ENCODE peak calls at places on chromosomes 12 and 14, in six cellular contexts. O, E, V, R, I and K are unnamed samples.
A peak's percentile ranks its signal among the peaks of the same experiment; 100 is the strongest.

GRCh38 chr14:34750670-34751069 is 36.3 kb upstream of the CFL2 start:
- DNase-seq in V (no peak), R (peak; percentile 52), E (no peak), O (peak; percentile 78), I (no peak), K (no peak)

GRCh38 chr12:58981961-58982360 is 61.7 kb upstream of the LRIG3 start:
- DNase-seq in O (no peak), I (no peak), V (no peak), R (no peak), E (no peak), K (no peak)

GRCh38 chr12:132899033-132899432 is 11.6 kb upstream of the CHFR start:
- DNase-seq in R (no peak), V (peak; percentile 28), I (no peak), O (no peak), E (no peak), K (no peak)

GRCh38 chr12:6927999-6928702 is 392 bp downstream of the ATN1 start:
- DNase-seq in R (no peak), V (no peak), E (peak; percentile 80), O (peak; percentile 52), I (no peak), K (no peak)

GRCh38 chr14:31993521-31993941 is 83.6 kb upstream of the ARHGAP5 start:
- DNase-seq in O (no peak), E (no peak), I (no peak), V (peak; percentile 7), R (no peak), K (no peak)

GRCh38 chr12:67509987-67510386 is 138.6 kb upstream of the DYRK2 start:
- DNase-seq in R (peak; percentile 66), I (no peak), V (no peak), O (no peak), E (no peak), K (no peak)

GRCh38 chr12:132078190-132078589 is 65.9 kb downstream of the DDX51 start:
- DNase-seq in R (peak; percentile 91), E (no peak), I (no peak), O (peak; percentile 40), V (peak; percentile 73), K (no peak)

GRCh38 chr14:57987596-57988300 is 121.9 kb upstream of the SLC35F4 start:
- DNase-seq in I (peak; percentile 80), O (no peak), R (no peak), E (no peak), V (peak; percentile 60), K (no peak)

GRCh38 chr14:84825481-84825880 is 704.5 kb upstream of the FLRT2 start:
- DNase-seq in V (peak; percentile 69), R (no peak), E (no peak), I (no peak), O (peak; percentile 37), K (no peak)

GRCh38 chr12:62676521-62677307 is 210.1 kb downstream of the MON2 start:
- DNase-seq in I (no peak), O (no peak), V (no peak), E (no peak), R (no peak), K (no peak)

GRCh38 chr12:3718100-3718499 is 34.8 kb downstream of the CRACR2A start:
- DNase-seq in V (no peak), O (no peak), I (peak; percentile 86), R (no peak), E (no peak), K (peak; percentile 76)

GRCh38 chr14:68790656-68791077 is 2.2 kb downstream of the ZFP36L1 start:
- DNase-seq in E (peak; percentile 68), R (peak; percentile 37), I (peak; percentile 91), V (peak; percentile 49), O (no peak), K (no peak)

GRCh38 chr12:118537481-118537917 is 161.1 kb downstream of the SUDS3 start:
- DNase-seq in I (no peak), E (peak; percentile 80), V (no peak), O (no peak), R (no peak), K (no peak)

GRCh38 chr14:76719664-76720063 is 41.6 kb upstream of the VASH1 start:
- DNase-seq in R (no peak), E (no peak), I (no peak), V (no peak), O (no peak), K (no peak)

GRCh38 chr14:79630561-79630960 is 580.7 kb downstream of the DIO2 start:
- DNase-seq in O (no peak), R (no peak), I (no peak), V (no peak), E (no peak), K (no peak)

GRCh38 chr12:122150127-122150681 is 23.8 kb downstream of the IL31 start:
- DNase-seq in E (no peak), I (no peak), R (no peak), O (no peak), V (no peak), K (no peak)

GRCh38 chr12:80472912-80473500 is 29.0 kb downstream of the PTPRQ start:
- DNase-seq in O (peak; percentile 84), V (peak; percentile 67), I (no peak), E (no peak), R (peak; percentile 84), K (peak; percentile 7)

GRCh38 chr12:2084553-2085296 is 31.9 kb downstream of the CACNA1C start:
- DNase-seq in R (peak; percentile 72), I (no peak), O (peak; percentile 91), E (peak; percentile 88), V (peak; percentile 38), K (no peak)

GRCh38 chr12:41701943-41702601 is 442.6 kb downstream of the GXYLT1 start:
- DNase-seq in E (no peak), O (no peak), R (no peak), V (no peak), I (no peak), K (no peak)

GRCh38 chr14:63210812-63211211 is 6.6 kb downstream of the RHOJ start:
- DNase-seq in R (no peak), O (no peak), E (no peak), I (no peak), V (no peak), K (no peak)

GRCh38 chr12:94191023-94191422 is 42.6 kb downstream of the PLXNC1 start:
- DNase-seq in I (no peak), E (no peak), V (no peak), O (no peak), R (no peak), K (no peak)

GRCh38 chr14:76768201-76768656 is 7.0 kb downstream of the VASH1 start:
- DNase-seq in I (no peak), R (peak; percentile 54), O (no peak), E (peak; percentile 81), V (no peak), K (peak; percentile 84)

GRCh38 chr12:95802482-95803264 is 12.1 kb upstream of the NTN4 start:
- DNase-seq in I (no peak), O (peak; percentile 76), E (no peak), R (peak; percentile 67), V (peak; percentile 99), K (no peak)

GRCh38 chr14:20690848-20691640 is 2.5 kb downstream of the ANG start:
- DNase-seq in R (peak; percentile 83), V (peak; percentile 86), I (no peak), E (no peak), O (peak; percentile 87), K (peak; percentile 49)

GRCh38 chr14:64845878-64846277 is 33.8 kb downstream of the SPTB start:
- DNase-seq in R (no peak), V (no peak), E (no peak), O (peak; percentile 27), I (no peak), K (no peak)

GRCh38 chr12:53253298-53253697 is 14.8 kb upstream of the ESPL1 start:
- DNase-seq in I (no peak), O (no peak), V (no peak), R (no peak), E (no peak), K (no peak)
- H3K4me3 ChIP-seq in I (no peak overlapping the region), O (peak overlapping the region; percentile 86), V (peak overlapping the region; percentile 99), R (peak overlapping the region; percentile 91), E (peak overlapping the region; percentile 81), K (peak overlapping the region; percentile 94)

DNA sequence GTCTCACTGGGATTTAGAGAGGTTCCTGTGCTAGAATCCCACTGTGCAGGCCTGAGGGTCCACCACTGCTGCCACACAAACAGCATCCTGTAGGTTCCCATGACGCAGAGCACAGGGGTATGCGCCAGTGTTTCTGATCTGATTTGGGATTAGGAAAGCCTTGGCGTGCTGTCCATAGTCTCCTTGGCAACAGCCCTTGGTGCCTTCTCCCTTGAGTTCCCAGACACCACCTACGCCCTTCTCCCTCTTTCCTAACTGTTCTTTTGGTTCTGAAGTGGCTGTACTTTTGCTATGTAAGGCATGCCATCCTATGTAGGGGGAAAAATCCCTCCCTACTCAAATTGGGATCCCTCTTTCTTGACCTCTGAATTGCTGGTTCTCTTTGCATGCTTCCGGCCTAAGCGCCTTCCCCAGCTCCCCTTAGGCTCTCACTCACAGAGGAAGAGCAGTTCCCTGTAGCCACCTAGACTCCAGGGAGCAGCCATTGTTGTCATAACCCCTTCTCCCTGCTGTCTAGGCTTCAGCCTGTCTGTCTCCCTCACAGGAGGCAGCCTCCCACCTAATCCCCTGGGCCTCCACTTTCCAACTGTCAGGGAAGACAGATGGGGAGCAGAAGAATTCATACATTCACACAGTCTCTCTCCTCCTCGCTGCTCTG is 14.8 kb upstream of the RIC8B start:
- DNase-seq in I (no peak), V (no peak), E (no peak), O (no peak), R (no peak), K (no peak)
- H3K4me3 ChIP-seq in I (no peak overlapping the region), V (no peak overlapping the region), E (peak overlapping the region; percentile 33), O (peak overlapping the region; percentile 49), R (no peak overlapping the region), K (no peak overlapping the region)

GRCh38 chr12:31750747-31751039 is 21.9 kb upstream of the AMN1 start:
- DNase-seq in E (no peak), I (no peak), R (no peak), V (no peak), O (no peak), K (no peak)

GRCh38 chr12:31752450-31752849 is 23.6 kb upstream of the AMN1 start:
- DNase-seq in O (no peak), I (no peak), V (no peak), E (no peak), R (no peak), K (no peak)

GRCh38 chr12:31745242-31745641 is 16.4 kb upstream of the AMN1 start:
- DNase-seq in I (no peak), R (no peak), V (no peak), E (no peak), O (no peak), K (no peak)

GRCh38 chr12:31749024-31749704 is 20.3 kb upstream of the AMN1 start:
- DNase-seq in O (peak; percentile 87), R (peak; percentile 91), E (no peak), I (no peak), V (peak; percentile 96), K (peak; percentile 100)
- H3K4me3 ChIP-seq in O (no peak overlapping the region), R (no peak overlapping the region), E (no peak overlapping the region), I (no peak overlapping the region), V (no peak overlapping the region), K (no peak overlapping the region)

DNA sequence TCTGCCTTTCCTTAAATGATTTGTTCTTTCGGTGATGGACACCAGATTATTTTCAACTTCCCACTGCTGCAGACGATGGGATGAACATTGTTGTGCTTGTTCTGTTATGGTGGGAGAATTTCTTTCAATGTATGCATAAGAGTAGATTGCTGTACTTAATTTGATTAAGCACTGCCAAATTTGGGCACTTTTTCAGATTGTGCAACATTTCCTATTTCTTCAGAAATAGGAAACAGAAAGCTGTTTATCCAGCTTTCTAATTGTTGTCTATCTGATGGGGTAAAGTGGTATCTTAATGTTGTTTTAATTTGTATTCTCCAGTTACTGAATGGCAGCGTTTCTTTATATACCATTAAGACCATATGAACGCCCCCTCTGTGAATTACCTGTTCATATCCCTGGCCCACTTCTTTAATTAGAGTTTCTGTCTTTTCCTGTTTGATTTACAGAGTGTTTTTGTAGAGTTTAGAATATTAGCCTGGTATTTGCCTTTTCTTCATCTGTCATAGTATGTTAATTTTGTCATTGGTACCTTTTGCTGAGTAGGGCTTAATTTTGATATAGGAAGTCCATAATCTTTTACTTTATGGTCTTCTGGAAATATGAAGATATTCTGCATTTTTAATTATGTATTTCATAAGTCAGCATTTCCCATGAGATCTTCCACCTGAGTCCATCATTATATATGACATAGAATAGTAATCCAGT is 59.6 kb downstream of the DIP2B start:
- DNase-seq in O (peak; percentile 84), E (no peak), I (no peak), V (no peak), R (peak; percentile 57), K (no peak)
- H3K4me3 ChIP-seq in O (no peak overlapping the region), E (no peak overlapping the region), I (no peak overlapping the region), V (no peak overlapping the region), R (no peak overlapping the region), K (no peak overlapping the region)